ENCODE peak calls at places on chromosome 18, in ten cellular contexts. F is K562, B is sigmoid colon, Y is DND-41, S is A549, X is body of pancreas, J is HCT116, Q is neural progenitor cell, U is tibial artery, I is cardiac muscle cell. P is an unnamed sample.
A peak's percentile ranks its signal among the peaks of the same experiment; 100 is the strongest.

GRCh38 chr18:36314754-36315153 is 17.2 kb downstream of the FHOD3 start:
- DNase-seq in F (no peak), B (no peak), Y (no peak), S (no peak), X (no peak), J (no peak), Q (no peak), U (no peak), I (peak; percentile 95), P (no peak)

GRCh38 chr18:29512203-29512602 is 1335.3 kb upstream of the CDH2 start:
- DNase-seq in F (no peak), B (no peak), Y (no peak), S (no peak), X (no peak), J (no peak), Q (no peak), U (no peak), I (no peak), P (no peak)

GRCh38 chr18:36441872-36442271 is 144.4 kb downstream of the FHOD3 start:
- DNase-seq in F (no peak), B (no peak), Y (no peak), S (no peak), X (no peak), J (no peak), Q (no peak), U (no peak), I (peak; percentile 87), P (no peak)

GRCh38 chr18:3052411-3052758 is 39.4 kb upstream of the LPIN2 start:
- DNase-seq in F (no peak), B (no peak), Y (no peak), S (no peak), X (no peak), J (no peak), Q (no peak), U (no peak), I (no peak), P (no peak)

GRCh38 chr18:48934708-48935432 is 15.9 kb downstream of the SMAD7 start:
- DNase-seq in F (no peak), B (peak; percentile 80), Y (peak; percentile 33), S (no peak), X (peak; percentile 37), J (no peak), Q (no peak), U (no peak), I (peak; percentile 58), P (no peak)

GRCh38 chr18:11750171-11750570 is 61.1 kb downstream of the GNAL start:
- DNase-seq in F (no peak), B (no peak), Y (no peak), S (no peak), X (no peak), J (no peak), Q (no peak), U (no peak), I (no peak), P (no peak)

GRCh38 chr18:53458944-53459580 is 765.4 kb downstream of the MBD2 start:
- DNase-seq in F (no peak), B (no peak), Y (no peak), S (no peak), X (no peak), J (no peak), Q (peak; percentile 78), U (no peak), I (peak; percentile 68), P (no peak)

GRCh38 chr18:42474577-42474976 is 519.5 kb downstream of the PIK3C3 start:
- DNase-seq in F (no peak), B (no peak), Y (no peak), S (no peak), X (no peak), J (no peak), Q (no peak), U (no peak), I (no peak), P (no peak)

GRCh38 chr18:28067346-28067745 is 109.6 kb downstream of the CDH2 start:
- DNase-seq in F (no peak), B (no peak), Y (no peak), S (no peak), X (no peak), J (no peak), Q (no peak), U (no peak), I (no peak), P (no peak)
- H3K4me1 ChIP-seq in F (no peaks in the 10 kb centered on the region), B (no peaks in the 10 kb centered on the region), Y (no peaks in the 10 kb centered on the region), S (peaks cover 45% of the 10 kb centered on the region), X (no peaks in the 10 kb centered on the region), J (no peaks in the 10 kb centered on the region), Q (peaks cover 48% of the 10 kb centered on the region), U (no peaks in the 10 kb centered on the region), I (peaks cover 61% of the 10 kb centered on the region), P (peaks cover 11% of the 10 kb centered on the region)

GRCh38 chr18:13376298-13376840 is 157.8 kb downstream of the LDLRAD4 start:
- DNase-seq in F (no peak), B (peak; percentile 57), Y (peak; percentile 55), S (no peak), X (no peak), J (no peak), Q (no peak), U (no peak), I (no peak), P (no peak)

GRCh38 chr18:13374468-13375301 is 156.1 kb downstream of the LDLRAD4 start:
- DNase-seq in F (no peak), B (peak; percentile 58), Y (no peak), S (peak; percentile 5), X (no peak), J (no peak), Q (no peak), U (no peak), I (peak; percentile 70), P (no peak)

GRCh38 chr18:13374096-13374467 is 155.5 kb downstream of the LDLRAD4 start:
- DNase-seq in F (no peak), B (peak; percentile 53), Y (no peak), S (no peak), X (no peak), J (no peak), Q (no peak), U (no peak), I (no peak), P (no peak)

GRCh38 chr18:13376841-13377351 is 158.3 kb downstream of the LDLRAD4 start:
- DNase-seq in F (no peak), B (peak; percentile 50), Y (peak; percentile 78), S (no peak), X (no peak), J (no peak), Q (no peak), U (no peak), I (no peak), P (no peak)

GRCh38 chr18:13375302-13376255 is 157.0 kb downstream of the LDLRAD4 start:
- DNase-seq in F (no peak), B (peak; percentile 89), Y (peak; percentile 45), S (peak; percentile 68), X (peak; percentile 67), J (peak; percentile 48), Q (no peak), U (peak; percentile 90), I (peak; percentile 88), P (no peak)
- TF ChIP-seq CTCF in F (no peak), B (no peak), Y (peak; percentile 38), S (no peak), X (no peak), J (peak; percentile 25), Q (no peak), U (no peak), I (peak; percentile 16), P (no peak)

DNA sequence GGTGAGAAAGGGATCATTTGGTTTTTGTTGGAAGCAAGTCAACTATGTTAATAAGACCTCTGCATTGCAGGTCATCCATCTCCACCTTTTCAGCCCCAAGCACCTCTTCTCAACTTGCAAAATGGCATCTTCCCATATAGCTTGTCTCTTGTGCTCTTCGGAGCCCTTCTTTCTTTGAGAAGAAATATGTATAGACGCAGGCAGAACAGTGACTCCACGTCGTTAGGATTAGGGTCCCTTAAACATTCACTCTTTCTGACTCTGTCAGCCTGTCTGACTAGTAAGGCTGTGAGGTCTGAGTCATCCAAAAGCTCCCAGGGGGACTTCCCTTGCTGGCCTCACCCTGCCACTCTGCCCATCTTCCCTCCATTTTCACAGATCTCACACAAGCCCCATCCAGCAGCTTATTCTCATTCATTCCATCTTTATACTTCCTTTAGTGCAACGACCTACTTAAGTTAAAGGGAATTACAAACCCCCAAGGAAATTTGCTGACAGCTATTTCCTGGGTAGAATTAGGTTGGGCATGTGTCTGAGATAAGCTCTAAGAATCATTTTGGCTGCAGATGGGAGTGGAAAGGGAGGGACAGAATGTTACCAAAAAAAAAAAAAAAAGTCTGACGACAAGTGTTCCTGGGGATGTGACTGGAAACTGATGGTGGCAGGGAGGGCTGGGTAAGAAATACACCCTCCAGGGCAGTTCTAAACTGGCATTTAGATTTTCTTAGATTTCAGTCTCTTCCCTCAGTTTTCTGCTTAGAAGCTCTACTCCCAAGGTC is 37.7 kb upstream of the MEX3C start:
- DNase-seq in F (no peak), B (no peak), Y (no peak), S (peak; percentile 55), X (no peak), J (no peak), Q (peak; percentile 4), U (no peak), I (peak; percentile 55), P (no peak)
- H3K4me3 ChIP-seq in F (no peak overlapping the region), B (no peak overlapping the region), Y (no peak overlapping the region), S (no peak overlapping the region), X (no peak overlapping the region), J (no peak overlapping the region), Q (no peak overlapping the region), U (no peak overlapping the region), I (no peak overlapping the region), P (no peak overlapping the region)

GRCh38 chr18:74679006-74679678 is 81.5 kb downstream of the ZNF407 start:
- DNase-seq in F (no peak), B (no peak), Y (no peak), S (no peak), X (no peak), J (no peak), Q (no peak), U (no peak), I (no peak), P (no peak)

GRCh38 chr18:74679679-74680076 is 82.0 kb downstream of the ZNF407 start:
- DNase-seq in F (no peak), B (no peak), Y (no peak), S (no peak), X (no peak), J (no peak), Q (no peak), U (no peak), I (no peak), P (no peak)

GRCh38 chr18:74682998-74683311 is 85.3 kb downstream of the ZNF407 start:
- DNase-seq in F (no peak), B (no peak), Y (no peak), S (no peak), X (no peak), J (no peak), Q (no peak), U (no peak), I (no peak), P (no peak)

GRCh38 chr18:74682141-74682997 is 84.7 kb downstream of the ZNF407 start:
- DNase-seq in F (no peak), B (no peak), Y (no peak), S (no peak), X (no peak), J (no peak), Q (no peak), U (no peak), I (peak; percentile 2), P (no peak)

DNA sequence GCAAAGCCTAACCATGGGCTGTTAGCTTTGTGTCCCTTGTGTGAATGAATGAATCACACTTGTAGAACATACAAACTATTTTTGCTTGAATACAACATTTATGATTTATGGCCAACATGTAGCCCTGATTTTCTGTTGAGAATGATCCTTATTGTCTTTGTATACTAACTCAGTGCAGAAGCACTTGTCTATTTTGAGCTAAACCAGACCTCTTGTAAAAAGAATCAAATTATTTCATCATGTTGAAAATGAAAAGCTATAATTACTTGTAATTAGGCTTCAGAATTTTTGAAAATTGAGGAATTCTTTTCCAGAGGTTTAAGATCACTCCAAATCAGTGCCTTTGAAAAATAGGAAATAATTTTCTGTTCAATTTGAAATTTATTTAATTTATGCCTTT is 85.9 kb downstream of the ZNF407 start:
- DNase-seq in F (no peak), B (no peak), Y (no peak), S (no peak), X (no peak), J (no peak), Q (no peak), U (no peak), I (no peak), P (no peak)
- H3K4me1 ChIP-seq in F (no peaks in the 10 kb centered on the region), B (no peaks in the 10 kb centered on the region), Y (no peaks in the 10 kb centered on the region), S (no peaks in the 10 kb centered on the region), X (no peaks in the 10 kb centered on the region), J (no peaks in the 10 kb centered on the region), Q (no peaks in the 10 kb centered on the region), U (no peaks in the 10 kb centered on the region), I (no peaks in the 10 kb centered on the region), P (no peaks in the 10 kb centered on the region)